ENCODE peak calls at places on chromosomes 5 and 9, in eight cellular contexts. C is Caco-2, R is cardiac muscle cell, V is psoas muscle, D is tibial artery, Q is breast epithelium, Z is GM12878, M is transverse colon. F is an unnamed sample.

GRCh38 chr5:115377468-115378217 is 81.2 kb upstream of the CCDC112 start:
- DNase-seq in Q (no peak), C (no peak), Z (peak; percentile 4), D (no peak), R (no peak), V (no peak), M (no peak), F (no peak)

GRCh38 chr5:172494630-172495505 is 40.5 kb upstream of the SH3PXD2B start:
- DNase-seq in V (no peak), Z (no peak), M (no peak), Q (no peak), D (no peak), R (no peak), C (no peak), F (no peak)

GRCh38 chr5:56833325-56833724 is 18.0 kb downstream of the MAP3K1 start:
- DNase-seq in V (no peak), Q (no peak), R (peak; percentile 34), M (no peak), D (no peak), C (peak; percentile 55), Z (no peak), F (no peak)

GRCh38 chr5:139637438-139638089 is 10.6 kb upstream of the CXXC5 start:
- DNase-seq in C (peak; percentile 42), R (peak; percentile 84), Q (peak; percentile 84), V (peak; percentile 89), Z (no peak), M (peak; percentile 85), D (peak; percentile 86), F (peak; percentile 91)

GRCh38 chr9:112361602-112362001 is 18.3 kb upstream of the HSDL2 start:
- DNase-seq in Q (no peak), Z (no peak), D (no peak), R (peak; percentile 52), M (no peak), C (no peak), V (no peak), F (no peak)

GRCh38 chr5:83149671-83150070 is 72.3 kb downstream of the XRCC4 start:
- DNase-seq in R (no peak), M (no peak), D (no peak), C (no peak), Z (no peak), V (no peak), Q (no peak), F (no peak)

GRCh38 chr5:173920024-173920753 is 32.0 kb downstream of the CPEB4 start:
- DNase-seq in V (no peak), R (peak; percentile 60), Z (no peak), M (no peak), Q (no peak), D (no peak), C (no peak), F (no peak)

GRCh38 chr9:37540634-37541033 is 35.5 kb downstream of the FBXO10 start:
- DNase-seq in Q (peak; percentile 70), Z (no peak), C (no peak), M (peak; percentile 53), V (peak; percentile 56), D (no peak), R (no peak), F (no peak)

GRCh38 chr9:81374881-81375280 is 314.5 kb downstream of the TLE1 start:
- DNase-seq in D (no peak), Q (no peak), Z (no peak), C (no peak), V (no peak), R (no peak), M (no peak), F (no peak)

GRCh38 chr5:97600486-97600885 is 417.4 kb upstream of the RIOK2 start:
- DNase-seq in Q (no peak), M (no peak), R (no peak), Z (no peak), D (no peak), V (no peak), C (no peak), F (no peak)

GRCh38 chr9:3924145-3924544 is 375.7 kb downstream of the GLIS3 start:
- DNase-seq in R (no peak), V (no peak), M (no peak), Q (no peak), Z (no peak), D (no peak), C (no peak), F (no peak)

GRCh38 chr9:111131219-111131618 is 92.9 kb upstream of the LPAR1 start:
- DNase-seq in R (no peak), D (no peak), M (no peak), V (no peak), Z (no peak), Q (no peak), C (no peak), F (no peak)

GRCh38 chr5:73274870-73275756 is 102.1 kb downstream of the TMEM174 start:
- DNase-seq in C (no peak), Q (no peak), Z (no peak), D (peak; percentile 41), M (no peak), V (peak; percentile 58), R (no peak), F (no peak)

GRCh38 chr5:90410178-90410762 is 714 bp upstream of the CETN3 start:
- DNase-seq in C (no peak), V (no peak), M (no peak), Q (no peak), D (no peak), R (no peak), Z (no peak), F (no peak)

GRCh38 chr5:90408571-90409317 is 812 bp downstream of the CETN3 start:
- DNase-seq in M (no peak), C (no peak), Q (no peak), R (peak; percentile 5), Z (peak; percentile 4), D (no peak), V (no peak), F (no peak)

GRCh38 chr5:90406466-90406865 is 3.1 kb downstream of the CETN3 start:
- DNase-seq in D (no peak), V (no peak), M (no peak), Q (no peak), C (no peak), Z (no peak), R (no peak), F (no peak)

GRCh38 chr5:90409318-90410177 is at the start of gene CETN3:
- DNase-seq in D (peak; percentile 94), M (peak; percentile 94), R (peak; percentile 97), V (peak; percentile 91), Z (peak; percentile 88), C (peak; percentile 97), Q (peak; percentile 93), F (peak; percentile 95)
- TF ChIP-seq CTCF in D (no peak), M (peak; percentile 28), R (no peak), V (no peak), Z (no peak), C (no peak), Q (no peak), F (no peak)

DNA sequence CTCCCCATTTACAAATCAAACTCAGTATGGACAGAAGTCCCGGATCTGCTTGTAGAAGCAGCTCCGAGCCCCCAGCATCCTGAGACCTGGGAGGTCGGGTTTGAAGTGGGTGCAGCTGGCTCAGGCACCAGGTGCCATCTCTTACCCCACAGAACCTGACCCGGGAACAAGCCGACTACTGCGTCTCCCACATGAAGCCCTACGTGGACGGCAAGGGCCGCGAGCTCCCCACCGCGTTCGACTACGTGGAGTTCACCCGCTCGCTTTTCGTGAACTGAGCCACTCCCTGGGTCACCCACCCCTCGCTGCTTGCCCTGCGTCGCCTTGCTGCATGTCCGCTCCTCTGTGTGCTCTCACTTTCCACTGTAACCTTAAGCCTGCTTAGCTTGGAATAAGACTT is 23.6 kb downstream of the DYNC2I2 start:
- DNase-seq in R (no peak), V (no peak), C (no peak), Q (no peak), Z (no peak), D (no peak), M (no peak), F (no peak)
- H3K36me3 ChIP-seq in R (peaks cover 48% of the 10 kb centered on the region), V (peaks cover 8% of the 10 kb centered on the region), C (peaks cover 9% of the 10 kb centered on the region), Q (no peaks in the 10 kb centered on the region), Z (peaks cover 24% of the 10 kb centered on the region), D (peaks cover 52% of the 10 kb centered on the region), M (no peaks in the 10 kb centered on the region), F (peaks cover 64% of the 10 kb centered on the region)

GRCh38 chr5:51395666-51396356 is 12.6 kb downstream of the ISL1 start:
- DNase-seq in M (no peak), V (no peak), Q (no peak), R (no peak), C (no peak), D (no peak), Z (no peak), F (no peak)

GRCh38 chr5:51398875-51399635 is 15.8 kb downstream of the ISL1 start:
- DNase-seq in C (no peak), V (no peak), Z (no peak), M (no peak), D (no peak), Q (no peak), R (peak; percentile 60), F (no peak)

GRCh38 chr5:51396797-51397196 is 13.5 kb downstream of the ISL1 start:
- DNase-seq in R (no peak), M (no peak), D (no peak), C (no peak), Q (no peak), Z (no peak), V (no peak), F (no peak)

GRCh38 chr5:51399636-51399993 is 16.4 kb downstream of the ISL1 start:
- DNase-seq in C (no peak), M (no peak), R (peak; percentile 6), Q (no peak), D (no peak), V (no peak), Z (no peak), F (no peak)

DNA sequence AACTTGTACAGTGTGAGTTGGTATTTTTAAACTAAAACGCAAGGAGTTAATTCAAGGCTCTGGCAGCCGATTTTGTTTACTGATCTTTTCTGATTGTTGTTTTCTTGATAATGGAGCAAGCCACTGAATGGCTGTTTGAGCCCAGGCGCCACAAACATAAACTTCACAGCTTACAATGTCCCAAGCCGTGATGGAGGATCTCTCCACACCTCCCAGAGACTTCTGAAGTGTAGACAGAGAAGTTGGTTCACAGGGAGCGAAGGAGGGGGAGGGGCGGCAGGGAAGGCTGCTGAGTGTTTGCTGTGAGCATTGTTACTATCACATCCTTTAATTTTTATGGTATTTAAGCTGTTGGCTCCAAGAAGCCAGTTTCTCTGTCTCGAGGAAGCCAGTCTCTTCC is 14.7 kb downstream of the ISL1 start:
- DNase-seq in V (no peak), D (no peak), R (peak; percentile 78), C (no peak), Z (no peak), Q (no peak), M (no peak), F (no peak)
- H3K27me3 ChIP-seq in V (no peaks in the 10 kb centered on the region), D (peaks cover 43% of the 10 kb centered on the region), R (peaks cover 25% of the 10 kb centered on the region), C (peaks cover 2% of the 10 kb centered on the region), Z (peaks cover 7% of the 10 kb centered on the region), Q (peaks cover 66% of the 10 kb centered on the region), M (peaks cover 77% of the 10 kb centered on the region), F (no peaks in the 10 kb centered on the region)

DNA sequence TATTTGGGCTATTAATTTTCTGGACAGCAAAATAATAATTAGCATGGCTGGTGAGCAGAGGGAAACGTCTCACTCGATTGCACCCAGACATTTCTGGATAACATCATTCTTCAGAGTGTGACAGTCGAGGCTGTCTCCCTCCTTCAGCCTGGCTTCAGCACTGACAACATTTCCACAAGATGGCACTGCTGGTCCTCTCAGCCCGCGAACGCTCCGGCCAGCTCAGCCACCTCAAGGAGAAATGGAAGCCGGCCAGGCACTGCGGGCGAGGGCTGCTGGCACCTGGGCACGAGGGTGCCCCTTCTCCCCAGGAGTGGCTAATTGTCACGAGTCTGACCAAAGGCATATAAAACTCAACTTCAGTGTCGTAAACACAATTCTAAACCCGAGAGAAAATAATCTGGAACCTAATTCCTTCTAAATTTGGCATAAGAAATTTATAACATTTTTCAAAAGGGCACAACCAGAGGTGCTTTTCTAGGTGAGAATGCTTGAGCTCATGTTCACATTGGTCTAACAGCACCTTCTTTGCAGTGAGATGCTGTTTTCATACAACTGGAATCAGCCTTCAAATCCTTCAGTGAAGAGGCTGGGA is 65.9 kb downstream of the DAP start:
- DNase-seq in D (peak; percentile 62), Q (peak; percentile 80), C (peak; percentile 53), Z (no peak), R (peak; percentile 79), M (peak; percentile 75), V (peak; percentile 62), F (no peak)
- TF ChIP-seq CTCF in D (peak; percentile 78), Q (peak; percentile 63), C (peak; percentile 62), Z (peak; percentile 81), R (peak; percentile 75), M (peak; percentile 63), V (peak; percentile 77), F (peak; percentile 93)